ENCODE peak calls at places on chromosome 18, in eight cellular contexts. Y is left ventricle myocardium inferior, G is stomach, T is Peyer's patch, J is fibroblast of lung, D is keratinocyte, K is lung, W is H9. R is an unnamed sample.
A peak's percentile ranks its signal among the peaks of the same experiment; 100 is the strongest.

GRCh38 chr18:61543518-61543917 is 210.3 kb downstream of the CDH20 start:
- DNase-seq in K (no peak), G (no peak), W (no peak), J (no peak), Y (no peak), T (no peak), D (no peak), R (no peak)

GRCh38 chr18:36454258-36454657 is 156.7 kb downstream of the FHOD3 start:
- DNase-seq in K (no peak), D (no peak), Y (no peak), G (no peak), T (no peak), W (no peak), J (no peak), R (no peak)

GRCh38 chr18:10279476-10279875 is 175.0 kb upstream of the APCDD1 start:
- DNase-seq in W (no peak), J (no peak), T (no peak), D (no peak), Y (no peak), G (no peak), K (no peak), R (no peak)

GRCh38 chr18:52992041-52992440 is 652.0 kb downstream of the DCC start:
- DNase-seq in W (peak; percentile 41), Y (no peak), D (no peak), K (no peak), G (no peak), T (no peak), J (no peak), R (no peak)

GRCh38 chr18:32768646-32769206 is 4.1 kb downstream of the KLHL14 start:
- DNase-seq in Y (no peak), G (no peak), J (no peak), W (no peak), T (no peak), K (no peak), D (no peak), R (no peak)

GRCh38 chr18:30457156-30457555 is 585.4 kb downstream of the DSC3 start:
- DNase-seq in J (no peak), K (no peak), T (no peak), W (no peak), Y (no peak), G (no peak), D (no peak), R (no peak)

GRCh38 chr18:55124078-55124477 is 164.8 kb upstream of the CCDC68 start:
- DNase-seq in J (peak; percentile 5), G (no peak), D (no peak), W (no peak), Y (no peak), K (no peak), T (no peak), R (no peak)

GRCh38 chr18:10477863-10478260 is 23.4 kb downstream of the APCDD1 start:
- DNase-seq in T (no peak), Y (no peak), G (no peak), J (no peak), W (no peak), K (no peak), D (no peak), R (no peak)

GRCh38 chr18:39586696-39587095 is 2021.1 kb upstream of the CELF4 start:
- DNase-seq in W (no peak), D (no peak), K (no peak), Y (no peak), J (peak; percentile 54), G (no peak), T (no peak), R (no peak)

GRCh38 chr18:74803117-74803516 is 205.4 kb downstream of the ZNF407 start:
- DNase-seq in W (no peak), D (no peak), G (no peak), T (no peak), K (no peak), J (no peak), Y (no peak), R (no peak)
- H3K4me1 ChIP-seq in W (peaks cover 6% of the 10 kb centered on the region), D (peaks cover 26% of the 10 kb centered on the region), G (peaks cover 23% of the 10 kb centered on the region), T (no peaks in the 10 kb centered on the region), K (no peaks in the 10 kb centered on the region), J (peaks cover 9% of the 10 kb centered on the region), Y (peaks cover 41% of the 10 kb centered on the region), R (peaks cover 19% of the 10 kb centered on the region)

GRCh38 chr18:12403601-12404506 is 3.9 kb upstream of the PRELID3A start:
- DNase-seq in T (no peak), K (no peak), Y (no peak), W (no peak), D (peak; percentile 78), G (no peak), J (peak; percentile 90), R (no peak)

GRCh38 chr18:12409466-12409865 is 1.7 kb downstream of the PRELID3A start:
- DNase-seq in Y (no peak), J (no peak), W (no peak), G (no peak), K (no peak), T (no peak), D (no peak), R (no peak)

GRCh38 chr18:12405066-12405465 is 2.7 kb upstream of the PRELID3A start:
- DNase-seq in T (no peak), D (no peak), K (no peak), J (no peak), Y (no peak), G (no peak), W (no peak), R (no peak)

GRCh38 chr18:12408247-12408869 is 629 bp downstream of the PRELID3A start:
- DNase-seq in W (no peak), K (peak; percentile 33), G (no peak), D (no peak), Y (no peak), T (no peak), J (peak; percentile 33), R (peak; percentile 17)

GRCh38 chr18:12406376-12407111 is 1.2 kb upstream of the PRELID3A start:
- DNase-seq in G (no peak), T (no peak), J (no peak), K (no peak), W (no peak), D (no peak), Y (no peak), R (no peak)
- H3K27ac ChIP-seq in G (no peak overlapping the region), T (no peak overlapping the region), J (no peak overlapping the region), K (no peak overlapping the region), W (no peak overlapping the region), D (no peak overlapping the region), Y (no peak overlapping the region), R (no peak overlapping the region)

GRCh38 chr18:78642561-78643398 is 336.8 kb upstream of the SALL3 start:
- DNase-seq in K (no peak), Y (no peak), G (no peak), T (no peak), J (no peak), D (no peak), W (no peak), R (no peak)
- H3K9me3 ChIP-seq in K (no peaks in the 10 kb centered on the region), Y (no peaks in the 10 kb centered on the region), G (no peaks in the 10 kb centered on the region), T (no peaks in the 10 kb centered on the region), J (no peaks in the 10 kb centered on the region), D (peaks cover 17% of the 10 kb centered on the region), W (no peaks in the 10 kb centered on the region), R (no peaks in the 10 kb centered on the region)

GRCh38 chr18:23300211-23300887 is 152.7 kb upstream of the RIOK3 start:
- DNase-seq in Y (no peak), D (no peak), J (no peak), G (no peak), W (no peak), T (no peak), K (no peak), R (no peak)
- H3K4me1 ChIP-seq in Y (no peaks in the 10 kb centered on the region), D (peaks cover 15% of the 10 kb centered on the region), J (peaks cover 8% of the 10 kb centered on the region), G (peaks cover 7% of the 10 kb centered on the region), W (no peaks in the 10 kb centered on the region), T (no peaks in the 10 kb centered on the region), K (no peaks in the 10 kb centered on the region), R (no peaks in the 10 kb centered on the region)

GRCh38 chr18:47793609-47794008 is 136.8 kb downstream of the SMAD2 start:
- DNase-seq in J (no peak), T (no peak), G (no peak), K (no peak), W (no peak), D (no peak), Y (no peak), R (no peak)
- H3K27ac ChIP-seq in J (no peak overlapping the region), T (no peak overlapping the region), G (no peak overlapping the region), K (no peak overlapping the region), W (no peak overlapping the region), D (no peak overlapping the region), Y (no peak overlapping the region), R (no peak overlapping the region)